ENCODE peak calls at places on chromosomes 6 and 20, in six cellular contexts. V is A549, H is astrocyte of the spinal cord, B is kidney, D is thoracic aorta, N is PC-3. S is an unnamed sample.

GRCh38 chr6:9620263-9620662 is 794.6 kb downstream of the TFAP2A start:
- DNase-seq in V (no peak), H (peak; percentile 16), B (no peak), D (no peak), N (peak; percentile 41), S (peak; percentile 65)

GRCh38 chr6:89286516-89286915 is 28.6 kb downstream of the GABRR2 start:
- DNase-seq in V (no peak), H (no peak), B (no peak), D (no peak), N (no peak), S (no peak)

GRCh38 chr6:139549561-139550070 is 175.2 kb upstream of the CITED2 start:
- DNase-seq in V (no peak), H (no peak), B (no peak), D (no peak), N (peak; percentile 13), S (peak; percentile 77)

GRCh38 chr20:36404435-36404978 is 98.4 kb downstream of the DLGAP4 start:
- DNase-seq in V (no peak), H (no peak), B (no peak), D (no peak), N (no peak), S (no peak)

GRCh38 chr6:69816569-69816968 is 19.8 kb upstream of the LMBRD1 start:
- DNase-seq in V (no peak), H (no peak), B (no peak), D (no peak), N (no peak), S (no peak)

GRCh38 chr6:157823001-157823522 is at the start of gene SNX9:
- DNase-seq in V (peak; percentile 38), H (peak; percentile 74), B (peak; percentile 94), D (no peak), N (peak; percentile 69), S (no peak)

GRCh38 chr6:80673367-80673766 is 566.9 kb downstream of the BCKDHB start:
- DNase-seq in V (no peak), H (no peak), B (no peak), D (no peak), N (no peak), S (no peak)

GRCh38 chr6:146028250-146028789 is 542 bp upstream of the GRM1 start:
- DNase-seq in V (peak; percentile 12), H (peak; percentile 63), B (peak; percentile 75), D (no peak), N (peak; percentile 41), S (no peak)

GRCh38 chr20:50111120-50111828 is 1.7 kb downstream of the UBE2V1 start:
- DNase-seq in V (no peak), H (peak; percentile 65), B (no peak), D (no peak), N (peak; percentile 84), S (no peak)

GRCh38 chr6:5967594-5967993 is 39.1 kb downstream of the NRN1 start:
- DNase-seq in V (no peak), H (no peak), B (no peak), D (no peak), N (peak; percentile 6), S (no peak)

GRCh38 chr6:36545767-36546663 is 1.3 kb downstream of the STK38 start:
- DNase-seq in V (no peak), H (peak; percentile 48), B (no peak), D (no peak), N (peak; percentile 15), S (no peak)

GRCh38 chr6:129490551-129491245 is 219.3 kb downstream of the ARHGAP18 start:
- DNase-seq in V (peak; percentile 62), H (peak; percentile 98), B (no peak), D (no peak), N (peak; percentile 95), S (peak; percentile 97)

GRCh38 chr6:56538851-56539250 is 103.8 kb downstream of the DST start:
- DNase-seq in V (no peak), H (no peak), B (no peak), D (no peak), N (no peak), S (no peak)

GRCh38 chr6:56540950-56541600 is 101.6 kb downstream of the DST start:
- DNase-seq in V (no peak), H (no peak), B (no peak), D (no peak), N (peak; percentile 32), S (no peak)

GRCh38 chr6:56539503-56540105 is 103.1 kb downstream of the DST start:
- DNase-seq in V (no peak), H (no peak), B (no peak), D (no peak), N (peak; percentile 42), S (no peak)

GRCh38 chr6:56541736-56542366 is 100.8 kb downstream of the DST start:
- DNase-seq in V (no peak), H (no peak), B (no peak), D (no peak), N (no peak), S (no peak)

GRCh38 chr6:56540232-56540631 is 102.5 kb downstream of the DST start:
- DNase-seq in V (no peak), H (no peak), B (no peak), D (no peak), N (no peak), S (no peak)
- H3K4me3 ChIP-seq in V (no peak overlapping the region), H (peak overlapping the region; percentile 58), B (peak overlapping the region; percentile 85), D (peak overlapping the region; percentile 76), N (peak overlapping the region; percentile 77), S (peak overlapping the region; percentile 64)

GRCh38 chr20:45299786-45300185 is 6.9 kb upstream of the RBPJL start:
- DNase-seq in V (no peak), H (no peak), B (no peak), D (no peak), N (no peak), S (no peak)

GRCh38 chr20:45301824-45302251 is 4.8 kb upstream of the RBPJL start:
- DNase-seq in V (no peak), H (no peak), B (no peak), D (no peak), N (no peak), S (no peak)

GRCh38 chr20:45297786-45298497 is 8.7 kb upstream of the RBPJL start:
- DNase-seq in V (no peak), H (no peak), B (no peak), D (no peak), N (no peak), S (no peak)

GRCh38 chr20:45303586-45304463 is 2.8 kb upstream of the RBPJL start:
- DNase-seq in V (no peak), H (no peak), B (no peak), D (no peak), N (no peak), S (no peak)

DNA sequence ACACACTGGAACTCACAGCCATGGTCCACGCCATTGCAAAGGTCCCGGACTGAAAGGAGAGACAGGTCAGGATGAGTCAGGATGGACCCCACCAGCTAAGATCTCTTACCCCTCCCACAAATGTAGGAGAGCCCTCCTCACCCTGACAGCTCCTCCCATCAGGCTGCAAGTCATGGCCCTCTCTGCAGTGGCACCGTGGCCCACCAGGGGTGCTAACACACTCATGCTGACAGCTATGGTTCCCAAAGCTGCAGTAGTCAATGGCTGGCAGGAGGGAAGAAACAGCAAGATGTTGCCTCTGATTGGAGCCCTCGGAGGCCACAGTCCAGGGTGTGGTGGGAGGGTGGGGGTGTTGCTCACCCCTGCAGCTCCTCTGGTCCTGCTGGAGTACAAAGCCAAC is 5.7 kb upstream of the RBPJL start:
- DNase-seq in V (peak; percentile 71), H (no peak), B (no peak), D (no peak), N (peak; percentile 47), S (no peak)
- TF ChIP-seq CTCF in V (no peak), H (peak; percentile 44), B (no peak), D (no peak), N (peak; percentile 58), S (peak; percentile 56)

DNA sequence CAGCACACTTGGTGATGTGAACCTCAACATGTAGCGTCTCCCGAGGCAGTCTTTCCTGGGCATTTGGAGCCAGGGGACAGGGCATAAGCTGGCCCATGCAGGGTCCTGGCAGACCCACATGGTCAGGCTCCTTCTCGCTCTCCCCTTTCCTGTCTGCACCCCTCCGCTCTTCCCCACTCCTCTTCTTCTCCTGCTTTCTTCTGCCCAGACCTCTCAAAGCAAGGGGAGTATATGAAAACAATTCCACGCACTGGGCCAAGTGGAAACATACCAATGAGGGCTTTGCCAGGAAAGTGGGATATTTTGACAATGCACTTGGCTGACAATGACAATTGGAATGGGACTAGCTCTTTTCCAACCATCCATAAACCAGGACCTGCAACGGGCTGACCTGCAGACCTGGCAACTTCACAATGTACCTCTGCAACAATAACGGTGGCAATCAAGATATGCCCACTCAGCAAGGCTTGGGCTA is 58.9 kb upstream of the TRAF3IP2 start:
- DNase-seq in V (no peak), H (no peak), B (no peak), D (no peak), N (no peak), S (no peak)
- H3K4me3 ChIP-seq in V (no peak overlapping the region), H (no peak overlapping the region), B (no peak overlapping the region), D (peak overlapping the region; percentile 51), N (no peak overlapping the region), S (no peak overlapping the region)

GRCh38 chr20:3068986-3069900 is 2.2 kb upstream of the OXT start:
- DNase-seq in V (no peak), H (no peak), B (peak; percentile 55), D (no peak), N (peak; percentile 43), S (peak; percentile 65)
- TF ChIP-seq CTCF in V (peak; percentile 22), H (no peak), B (no peak), D (no peak), N (peak; percentile 44), S (no peak)

S was measured in epithelial cell of proximal tubule.